ENCODE peak calls at places on chromosomes 16 and 17, in eight cellular contexts. K, A, U, S, R, X, Q and L are unnamed samples.

GRCh38 chr16:62201911-62202310 is 165.7 kb upstream of the CDH8 start:
- DNase-seq in K (no peak), A (no peak), U (no peak), S (no peak), R (no peak), X (no peak), Q (no peak), L (no peak)

GRCh38 chr17:80892900-80893603 is 98.6 kb upstream of the CHMP6 start:
- DNase-seq in K (peak), A (no peak), U (peak), S (no peak), R (no peak), X (no peak), Q (no peak), L (no peak)

GRCh38 chr17:79859676-79860615 is 20.7 kb upstream of the CBX4 start:
- DNase-seq in K (no peak), A (no peak), U (no peak), S (no peak), R (no peak), X (no peak), Q (no peak), L (no peak)

GRCh38 chr17:64741038-64741641 is 79.0 kb upstream of the SMURF2 start:
- DNase-seq in K (peak), A (no peak), U (peak), S (no peak), R (no peak), X (no peak), Q (no peak), L (peak)

GRCh38 chr16:17283022-17283421 is 187.7 kb downstream of the XYLT1 start:
- DNase-seq in K (no peak), A (no peak), U (no peak), S (peak), R (no peak), X (no peak), Q (no peak), L (no peak)

GRCh38 chr17:48177816-48178215 is 70.2 kb downstream of the SNX11 start:
- DNase-seq in K (no peak), A (no peak), U (no peak), S (no peak), R (no peak), X (no peak), Q (no peak), L (no peak)

GRCh38 chr16:51851111-51851510 is 695.8 kb downstream of the TOX3 start:
- DNase-seq in K (no peak), A (no peak), U (no peak), S (no peak), R (no peak), X (no peak), Q (no peak), L (no peak)

GRCh38 chr17:74307984-74308773 is 17.8 kb upstream of the KIF19 start:
- DNase-seq in K (no peak), A (peak), U (peak), S (no peak), R (no peak), X (no peak), Q (no peak), L (no peak)

GRCh38 chr16:57299009-57299718 is 14.7 kb upstream of the PLLP start:
- DNase-seq in K (peak), A (no peak), U (no peak), S (peak), R (no peak), X (peak), Q (peak), L (no peak)